ENCODE peak calls at places on chromosomes 16 and 17, in four cellular contexts. G is osteocyte, J is EL, R is NCI-H524. A is an unnamed sample.

GRCh38 chr17:63447688-63448005 is 1.5 kb upstream of the CYB561 start:
- DNase-seq in R (peak), G (no peak), J (no peak), A (no peak)

GRCh38 chr16:12336158-12336557 is 359.6 kb downstream of the SNX29 start:
- DNase-seq in R (no peak), J (no peak), G (no peak), A (no peak)

GRCh38 chr16:89122322-89122831 is 28.7 kb downstream of the ACSF3 start:
- DNase-seq in G (no peak), R (no peak), J (no peak), A (no peak)

GRCh38 chr16:69476920-69477418 is 52.5 kb downstream of the CYB5B start:
- DNase-seq in G (peak), R (no peak), J (peak), A (peak)

GRCh38 chr17:2621241-2621640 is 27.8 kb downstream of the PAFAH1B1 start:
- DNase-seq in R (no peak), J (no peak), G (no peak), A (no peak)

GRCh38 chr17:49018673-49019215 is 21.6 kb downstream of the IGF2BP1 start:
- DNase-seq in R (no peak), J (no peak), G (no peak), A (no peak)

GRCh38 chr16:8878523-8878911 is 3.6 kb upstream of the LITAFD start:
- DNase-seq in R (no peak), G (no peak), J (peak), A (peak)

GRCh38 chr17:77107506-77108433 is 33.0 kb upstream of the SEC14L1 start:
- DNase-seq in J (peak), G (no peak), R (no peak), A (no peak)

GRCh38 chr17:34081269-34081668 is 173.8 kb upstream of the CCL2 start:
- DNase-seq in J (peak), G (no peak), R (no peak), A (no peak)

GRCh38 chr17:66978514-66979061 is 14.1 kb downstream of the CACNG4 start:
- DNase-seq in J (no peak), G (no peak), R (no peak), A (no peak)

GRCh38 chr16:77780378-77780837 is 8.0 kb upstream of the VAT1L start:
- DNase-seq in R (no peak), J (peak), G (no peak), A (peak)

GRCh38 chr16:79173910-79174309 is 426.6 kb downstream of the MAF start:
- DNase-seq in J (no peak), R (no peak), G (no peak), A (no peak)